ENCODE peak calls at places on chromosomes 6 and 20, in five cellular contexts. F, D, L, X and C are unnamed samples.

GRCh38 chr6:97705568-97705967 is 422.6 kb upstream of the MMS22L start:
- DNase-seq in D (no peak), F (peak), L (peak), X (no peak), C (no peak)

GRCh38 chr6:13302291-13302690 is 26.0 kb downstream of the TBC1D7 start:
- DNase-seq in X (peak), F (no peak), D (no peak), L (no peak), C (no peak)

GRCh38 chr6:159760602-159761057 is 1.2 kb upstream of the ACAT2 start:
- DNase-seq in L (peak), F (peak), D (peak), X (no peak), C (no peak)

GRCh38 chr6:114342826-114343781 is at the start of gene HS3ST5:
- DNase-seq in X (peak), F (peak), L (peak), D (peak), C (peak)

GRCh38 chr6:90217621-90218496 is 78.8 kb downstream of the BACH2 start:
- DNase-seq in D (no peak), L (no peak), X (no peak), F (peak), C (peak)

GRCh38 chr6:163324928-163325784 is 89.4 kb upstream of the QKI start:
- DNase-seq in X (peak), L (peak), D (peak), F (no peak), C (peak)

GRCh38 chr20:1568166-1568490 is 10.6 kb upstream of the SIRPD start:
- DNase-seq in D (peak), L (no peak), X (no peak), F (no peak), C (no peak)

GRCh38 chr6:125078602-125079321 is 74.8 kb upstream of the TPD52L1 start:
- DNase-seq in L (no peak), X (no peak), F (no peak), D (no peak), C (no peak)

GRCh38 chr6:68128211-68128610 is 506.9 kb upstream of the ADGRB3 start:
- DNase-seq in D (no peak), X (no peak), F (no peak), L (no peak), C (no peak)

GRCh38 chr6:4010682-4011081 is 68.3 kb downstream of the FAM217A start:
- DNase-seq in D (no peak), L (no peak), X (no peak), F (no peak), C (no peak)

GRCh38 chr20:10922941-10923340 is 249.1 kb upstream of the JAG1 start:
- DNase-seq in L (peak), F (peak), X (no peak), D (peak), C (no peak)

GRCh38 chr20:41058007-41058673 is 29.5 kb downstream of the TOP1 start:
- DNase-seq in D (peak), L (peak), X (no peak), F (no peak), C (no peak)

GRCh38 chr6:46932941-46933340 is 11.2 kb upstream of the ADGRF5 start:
- DNase-seq in D (no peak), F (peak), L (peak), X (no peak), C (no peak)

GRCh38 chr6:74284266-74284665 is 588.3 kb downstream of the CD109 start:
- DNase-seq in L (no peak), X (no peak), F (no peak), D (no peak), C (no peak)

GRCh38 chr20:33316343-33316742 is 33.3 kb downstream of the BPIFB1 start:
- DNase-seq in X (no peak), D (no peak), F (no peak), L (no peak), C (no peak)

GRCh38 chr20:31879143-31879987 is 8.9 kb downstream of the TTLL9 start:
- DNase-seq in X (peak), L (peak), F (peak), D (peak), C (peak)

GRCh38 chr6:163588211-163588919 is 173.8 kb downstream of the QKI start:
- DNase-seq in L (peak), F (no peak), D (no peak), X (no peak), C (no peak)

GRCh38 chr6:30447237-30447636 is 42.1 kb upstream of the HLA-E start:
- DNase-seq in F (peak), X (no peak), L (no peak), D (peak), C (no peak)

GRCh38 chr6:47964994-47965393 is 146.0 kb downstream of the PTCHD4 start:
- DNase-seq in F (no peak), X (no peak), D (no peak), L (no peak), C (no peak)

GRCh38 chr6:99013145-99013544 is 65.4 kb upstream of the FBXL4 start:
- DNase-seq in F (peak), D (peak), X (no peak), L (peak), C (no peak)

GRCh38 chr20:41618807-41619294 is 674 bp upstream of the CHD6 start:
- DNase-seq in X (no peak), F (peak), D (peak), L (peak), C (no peak)

GRCh38 chr6:117448732-117449131 is 23.0 kb upstream of the ROS1 start:
- DNase-seq in L (peak), X (no peak), D (peak), F (peak), C (no peak)

GRCh38 chr20:21435576-21435975 is 38.2 kb upstream of the NKX2-4 start:
- DNase-seq in L (peak), F (peak), D (no peak), X (no peak), C (no peak)

GRCh38 chr6:35725081-35725708 is 11.6 kb upstream of the ARMC12 start:
- DNase-seq in F (no peak), L (no peak), X (no peak), D (no peak), C (no peak)

GRCh38 chr20:4962257-4962855 is 39.0 kb downstream of the SLC23A2 start:
- DNase-seq in X (no peak), L (no peak), F (no peak), D (no peak), C (no peak)

GRCh38 chr6:17866876-17867444 is 120.5 kb downstream of the KIF13A start:
- DNase-seq in L (no peak), F (no peak), X (peak), D (no peak), C (no peak)

GRCh38 chr6:109793793-109794192 is 102.7 kb downstream of the FIG4 start:
- DNase-seq in L (peak), F (peak), X (no peak), D (peak), C (no peak)

GRCh38 chr6:32114853-32115252 is 5.7 kb upstream of the TNXB start:
- DNase-seq in L (no peak), D (peak), F (no peak), X (no peak), C (no peak)

GRCh38 chr20:37351689-37352610 is 6.0 kb downstream of the SRC start:
- DNase-seq in L (no peak), F (no peak), X (no peak), D (no peak), C (no peak)

GRCh38 chr20:64083380-64084208 is 604 bp downstream of the LKAAEAR1 start:
- DNase-seq in D (peak), X (peak), L (peak), F (peak), C (peak)

GRCh38 chr20:57008217-57008616 is 258.2 kb downstream of the BMP7 start:
- DNase-seq in X (no peak), L (peak), D (no peak), F (peak), C (no peak)

GRCh38 chr6:126804255-126805064 is 314.0 kb upstream of the RSPO3 start:
- DNase-seq in D (peak), L (peak), F (peak), X (no peak), C (no peak)

GRCh38 chr20:36085686-36086267 is 68.8 kb upstream of the EPB41L1 start:
- DNase-seq in D (peak), F (peak), X (no peak), L (peak), C (peak)

GRCh38 chr6:79706527-79706926 is 75.4 kb downstream of the SH3BGRL2 start:
- DNase-seq in D (no peak), F (no peak), L (no peak), X (no peak), C (no peak)